ENCODE peak calls at places on chromosomes 16 and 17, in seven cellular contexts. I, Q, Z, X, G, V and O are unnamed samples.
A peak's percentile ranks its signal among the peaks of the same experiment; 100 is the strongest.

GRCh38 chr16:82055117-82055516 is 20.1 kb downstream of the HSD17B2 start:
- DNase-seq in I (no peak), Q (no peak), Z (no peak), X (no peak), G (no peak), V (peak; percentile 21), O (no peak)

GRCh38 chr17:45345246-45345553 is 28.4 kb upstream of the MAP3K14 start:
- DNase-seq in I (no peak), Q (no peak), Z (no peak), X (no peak), G (no peak), V (no peak), O (no peak)

GRCh38 chr17:30200086-30200485 is 35.4 kb downstream of the SLC6A4 start:
- DNase-seq in I (no peak), Q (no peak), Z (no peak), X (no peak), G (no peak), V (peak; percentile 16), O (no peak)

GRCh38 chr17:8142887-8143580 is 9.2 kb downstream of the PER1 start:
- DNase-seq in I (no peak), Q (no peak), Z (no peak), X (no peak), G (no peak), V (no peak), O (peak; percentile 24)

GRCh38 chr17:83053021-83053778 is 26.2 kb upstream of the METRNL start:
- DNase-seq in I (peak; percentile 37), Q (no peak), Z (no peak), X (no peak), G (no peak), V (no peak), O (no peak)

GRCh38 chr17:17186551-17187505 is 19.3 kb downstream of the PLD6 start:
- DNase-seq in I (no peak), Q (no peak), Z (no peak), X (no peak), G (no peak), V (no peak), O (no peak)

GRCh38 chr16:20410153-20410723 is 904 bp downstream of the ACSM5 start:
- DNase-seq in I (no peak), Q (peak; percentile 69), Z (no peak), X (no peak), G (no peak), V (no peak), O (no peak)

GRCh38 chr17:75634376-75634740 is 1.1 kb downstream of the SMIM5 start:
- DNase-seq in I (peak; percentile 27), Q (no peak), Z (no peak), X (no peak), G (no peak), V (no peak), O (no peak)

GRCh38 chr16:12419151-12419550 is 384.5 kb downstream of the CPPED1 start:
- DNase-seq in I (no peak), Q (no peak), Z (no peak), X (no peak), G (no peak), V (no peak), O (no peak)

GRCh38 chr17:28240688-28241340 is 78.2 kb upstream of the TMEM97 start:
- DNase-seq in I (no peak), Q (no peak), Z (no peak), X (no peak), G (no peak), V (no peak), O (no peak)

GRCh38 chr16:85002643-85003042 is 8.7 kb downstream of the ZDHHC7 start:
- DNase-seq in I (peak; percentile 59), Q (peak; percentile 49), Z (no peak), X (no peak), G (no peak), V (no peak), O (no peak)

GRCh38 chr17:69012895-69013805 is 47.6 kb downstream of the ABCA9 start:
- DNase-seq in I (no peak), Q (no peak), Z (no peak), X (no peak), G (no peak), V (no peak), O (no peak)

GRCh38 chr17:40024901-40025300 is 9.7 kb downstream of the CSF3 start:
- DNase-seq in I (no peak), Q (no peak), Z (no peak), X (peak; percentile 21), G (no peak), V (no peak), O (no peak)

GRCh38 chr17:55641559-55642160 is 81.0 kb downstream of the TMEM100 start:
- DNase-seq in I (peak; percentile 37), Q (peak; percentile 78), Z (peak; percentile 74), X (peak; percentile 78), G (no peak), V (peak; percentile 46), O (peak; percentile 15)

GRCh38 chr17:71922439-71922838 is 198.4 kb upstream of the SOX9 start:
- DNase-seq in I (no peak), Q (peak; percentile 68), Z (no peak), X (peak; percentile 69), G (no peak), V (peak; percentile 40), O (no peak)

GRCh38 chr16:25553711-25554436 is 137.9 kb upstream of the HS3ST4 start:
- DNase-seq in I (no peak), Q (peak; percentile 2), Z (no peak), X (peak; percentile 19), G (no peak), V (no peak), O (no peak)

GRCh38 chr17:52106638-52107261 is 51.8 kb downstream of the CA10 start:
- DNase-seq in I (peak; percentile 26), Q (peak; percentile 35), Z (peak; percentile 60), X (peak; percentile 61), G (no peak), V (peak; percentile 50), O (peak; percentile 39)

GRCh38 chr17:57947369-57947768 is 7.8 kb downstream of the CUEDC1 start:
- DNase-seq in I (no peak), Q (no peak), Z (no peak), X (no peak), G (no peak), V (no peak), O (no peak)

GRCh38 chr17:56292010-56292409 is 138.7 kb downstream of the ANKFN1 start:
- DNase-seq in I (no peak), Q (no peak), Z (no peak), X (peak; percentile 71), G (no peak), V (no peak), O (no peak)

GRCh38 chr17:36911007-36911406 is 26.3 kb upstream of the LHX1 start:
- DNase-seq in I (no peak), Q (no peak), Z (no peak), X (no peak), G (no peak), V (no peak), O (no peak)

GRCh38 chr16:519425-519824 is 8.1 kb upstream of the CAPN15 start:
- DNase-seq in I (no peak), Q (no peak), Z (no peak), X (no peak), G (no peak), V (no peak), O (no peak)

GRCh38 chr17:199195-199604 is 17.8 kb upstream of the DOC2B start:
- DNase-seq in I (no peak), Q (no peak), Z (no peak), X (no peak), G (no peak), V (no peak), O (no peak)

GRCh38 chr17:27239046-27239445 is 54.9 kb upstream of the WSB1 start:
- DNase-seq in I (no peak), Q (peak; percentile 77), Z (no peak), X (no peak), G (no peak), V (no peak), O (no peak)

GRCh38 chr16:57372372-57373116 is at the start of gene CX3CL1:
- DNase-seq in I (peak; percentile 78), Q (no peak), Z (peak; percentile 76), X (no peak), G (no peak), V (peak; percentile 53), O (no peak)

GRCh38 chr16:67645397-67646121 is 615 bp downstream of the CARMIL2 start:
- DNase-seq in I (no peak), Q (no peak), Z (no peak), X (no peak), G (no peak), V (peak; percentile 29), O (no peak)

GRCh38 chr16:3599121-3599520 is 12.3 kb downstream of the SLX4 start:
- DNase-seq in I (no peak), Q (no peak), Z (no peak), X (no peak), G (no peak), V (no peak), O (no peak)

GRCh38 chr17:81386646-81387234 is 8.5 kb upstream of the BAHCC1 start:
- DNase-seq in I (peak; percentile 70), Q (no peak), Z (peak; percentile 79), X (no peak), G (no peak), V (peak; percentile 51), O (no peak)